ENCODE peak calls at places on chromosomes 7 and 10, in seven cellular contexts. Z is LHCN-M2; N is activated CD4-positive, CD25-positive, alpha-beta regulatory T cell treated with anti-CD3 and anti-CD28 coated beads, Interleukin-2, amount 50 U/mL, for 16 hours; Y is DMS153; L is chondrocyte; G is fibroblast of gingiva; C is mammary epithelial cell. O is an unnamed sample.

GRCh38 chr10:119503821-119504220 is 38.7 kb downstream of the RGS10 start:
- DNase-seq in Z (no peak), C (no peak), L (no peak), G (no peak), N (no peak), Y (no peak), O (no peak)

GRCh38 chr10:75398630-75399460 is 2.7 kb downstream of the ZNF503 start:
- DNase-seq in N (no peak), Y (no peak), Z (no peak), C (peak; percentile 53), L (peak; percentile 90), G (peak; percentile 41), O (no peak)

GRCh38 chr10:10878944-10879343 is 138.7 kb upstream of the CELF2 start:
- DNase-seq in C (no peak), Z (no peak), L (no peak), G (no peak), N (no peak), Y (no peak), O (no peak)

GRCh38 chr7:157270060-157270444 is 66.8 kb upstream of the DNAJB6 start:
- DNase-seq in C (no peak), L (peak; percentile 44), N (no peak), Z (no peak), Y (no peak), G (no peak), O (no peak)

GRCh38 chr10:124240721-124241350 is 147.4 kb upstream of the CHST15 start:
- DNase-seq in C (no peak), Y (no peak), G (no peak), N (no peak), L (no peak), Z (no peak), O (no peak)

GRCh38 chr7:135620980-135621850 is 41.1 kb upstream of the STMP1 start:
- DNase-seq in N (no peak), C (peak; percentile 73), L (no peak), Y (peak; percentile 24), G (peak; percentile 86), Z (peak; percentile 92), O (peak; percentile 45)

GRCh38 chr7:45237788-45238461 is 80.3 kb downstream of the RAMP3 start:
- DNase-seq in G (no peak), C (no peak), Y (no peak), Z (peak; percentile 47), L (no peak), N (no peak), O (no peak)

GRCh38 chr10:26479766-26480492 is 41.8 kb downstream of the APBB1IP start:
- DNase-seq in C (no peak), L (no peak), N (no peak), Z (no peak), Y (no peak), G (no peak), O (no peak)

GRCh38 chr10:50395279-50395678 is 144.0 kb upstream of the ASAH2 start:
- DNase-seq in Y (no peak), G (peak; percentile 88), C (peak; percentile 84), N (no peak), Z (peak; percentile 42), L (no peak), O (peak; percentile 74)

GRCh38 chr7:22647451-22648257 is 79.3 kb upstream of the IL6 start:
- DNase-seq in G (peak; percentile 52), L (no peak), C (peak; percentile 75), Y (no peak), N (no peak), Z (peak; percentile 95), O (no peak)

GRCh38 chr10:5584895-5585516 is 60.2 kb downstream of the CALML3 start:
- DNase-seq in C (peak; percentile 100), L (peak; percentile 44), Z (peak; percentile 80), Y (no peak), G (peak; percentile 37), N (no peak), O (peak; percentile 93)

GRCh38 chr7:28005075-28005847 is 175.3 kb downstream of the JAZF1 start:
- DNase-seq in C (no peak), Z (no peak), L (no peak), Y (no peak), G (no peak), N (no peak), O (no peak)

GRCh38 chr10:119298788-119299187 is 91.4 kb downstream of the GRK5 start:
- DNase-seq in Y (no peak), L (no peak), C (no peak), N (no peak), G (no peak), Z (no peak), O (no peak)

GRCh38 chr10:110391541-110391940 is 86.8 kb upstream of the SMNDC1 start:
- DNase-seq in L (no peak), Y (no peak), N (no peak), G (no peak), Z (no peak), C (no peak), O (no peak)

GRCh38 chr10:36094091-36094490 is 452.0 kb upstream of the FZD8 start:
- DNase-seq in N (no peak), Y (peak; percentile 72), Z (peak; percentile 23), L (no peak), C (peak; percentile 3), G (no peak), O (no peak)

GRCh38 chr7:30321992-30322637 is 37.7 kb downstream of the ZNRF2 start:
- DNase-seq in N (no peak), Z (peak; percentile 68), G (peak; percentile 56), Y (no peak), C (peak; percentile 58), L (no peak), O (no peak)

GRCh38 chr10:5814110-5815107 is 1.2 kb upstream of the GDI2 start:
- DNase-seq in L (no peak), Z (no peak), N (no peak), C (no peak), Y (no peak), G (no peak), O (no peak)

GRCh38 chr7:266851-267840 is 22.8 kb upstream of the FOXL3 start:
- DNase-seq in C (peak; percentile 20), N (no peak), G (no peak), Y (peak; percentile 33), Z (no peak), L (peak; percentile 86), O (peak; percentile 72)

GRCh38 chr10:56095506-56096225 is 265.4 kb downstream of the ZWINT start:
- DNase-seq in G (no peak), Z (no peak), Y (no peak), C (no peak), L (no peak), N (no peak), O (no peak)

GRCh38 chr7:104859754-104860426 is 154.1 kb upstream of the KMT2E start:
- DNase-seq in C (no peak), N (no peak), Z (no peak), L (no peak), G (peak; percentile 16), Y (no peak), O (no peak)

GRCh38 chr10:96322275-96322674 is 18.0 kb downstream of the DNTT start:
- DNase-seq in G (no peak), C (no peak), Y (no peak), L (no peak), N (no peak), Z (no peak), O (no peak)

GRCh38 chr10:101974091-101974799 is 81.7 kb downstream of the ARMH3 start:
- DNase-seq in L (no peak), Y (no peak), G (peak; percentile 9), C (no peak), Z (peak; percentile 14), N (no peak), O (no peak)

GRCh38 chr7:113856010-113856409 is 62.8 kb downstream of the PPP1R3A start:
- DNase-seq in G (no peak), C (peak; percentile 44), Y (no peak), L (no peak), N (no peak), Z (no peak), O (no peak)

GRCh38 chr7:44104880-44105771 is 981 bp downstream of the AEBP1 start:
- DNase-seq in G (peak; percentile 92), C (peak; percentile 26), Y (no peak), Z (peak; percentile 39), L (peak; percentile 72), N (no peak), O (no peak)

GRCh38 chr10:31320179-31320597 is 1.2 kb downstream of the ZEB1 start:
- DNase-seq in L (no peak), C (peak; percentile 49), G (no peak), Y (no peak), N (no peak), Z (no peak), O (no peak)